ENCODE peak calls at places on chromosomes 4 and X, in seven cellular contexts. O, Z, W, B, U, X and L are unnamed samples.

GRCh38 chrX:34300871-34301270 is 168.8 kb upstream of the FAM47A start:
- DNase-seq in X (no peak), Z (peak; percentile 6), O (peak; percentile 0), W (peak; percentile 53), U (no peak), B (peak; percentile 4), L (peak; percentile 58)

GRCh38 chrX:30278365-30278764 is 30.8 kb downstream of the NR0B1 start:
- DNase-seq in B (no peak), O (no peak), X (no peak), W (no peak), Z (no peak), U (no peak), L (peak; percentile 34)

GRCh38 chr4:85187106-85187505 is 220.6 kb upstream of the WDFY3 start:
- DNase-seq in W (no peak), X (no peak), U (no peak), Z (no peak), B (no peak), O (no peak), L (no peak)

GRCh38 chr4:118154643-118155042 is 120.4 kb downstream of the NDST3 start:
- DNase-seq in X (no peak), O (no peak), W (no peak), U (no peak), Z (no peak), B (no peak), L (peak; percentile 63)

GRCh38 chr4:41360214-41360910 is 103.6 kb downstream of the UCHL1 start:
- DNase-seq in B (peak; percentile 9), X (peak; percentile 68), W (peak; percentile 61), Z (no peak), U (no peak), O (no peak), L (peak; percentile 20)

GRCh38 chrX:105701310-105702052 is 120.9 kb upstream of the NRK start:
- DNase-seq in X (no peak), B (no peak), U (no peak), O (no peak), W (no peak), Z (no peak), L (no peak)

GRCh38 chrX:16665089-16665488 is 15.1 kb downstream of the S100G start:
- DNase-seq in B (no peak), O (no peak), X (no peak), U (no peak), Z (no peak), W (no peak), L (peak; percentile 81)

GRCh38 chrX:102063445-102064074 is 61.9 kb upstream of the TCEAL2 start:
- DNase-seq in B (no peak), Z (no peak), X (no peak), U (no peak), O (no peak), W (no peak), L (no peak)

GRCh38 chr4:37627263-37627662 is 58.9 kb downstream of the RELL1 start:
- DNase-seq in U (no peak), X (no peak), O (no peak), B (no peak), Z (no peak), W (no peak), L (no peak)

GRCh38 chr4:88497859-88498409 is 25.6 kb downstream of the PYURF start:
- DNase-seq in Z (no peak), W (no peak), O (no peak), U (no peak), B (no peak), X (no peak), L (no peak)

GRCh38 chrX:15430584-15430983 is 46.4 kb upstream of the VEGFD start:
- DNase-seq in B (no peak), U (no peak), Z (no peak), W (no peak), X (no peak), O (no peak), L (no peak)

GRCh38 chr4:6360385-6360784 is 90.7 kb downstream of the WFS1 start:
- DNase-seq in Z (no peak), U (no peak), W (no peak), O (no peak), X (no peak), B (no peak), L (no peak)

GRCh38 chr4:47667552-47667951 is 170.3 kb downstream of the CORIN start:
- DNase-seq in W (no peak), B (no peak), X (no peak), Z (no peak), U (no peak), O (no peak), L (peak; percentile 11)
- TF ChIP-seq CEBPB in W (no peak), B (no peak), X (no peak), Z (no peak), U (no peak), O (no peak), L (no peak)

DNA sequence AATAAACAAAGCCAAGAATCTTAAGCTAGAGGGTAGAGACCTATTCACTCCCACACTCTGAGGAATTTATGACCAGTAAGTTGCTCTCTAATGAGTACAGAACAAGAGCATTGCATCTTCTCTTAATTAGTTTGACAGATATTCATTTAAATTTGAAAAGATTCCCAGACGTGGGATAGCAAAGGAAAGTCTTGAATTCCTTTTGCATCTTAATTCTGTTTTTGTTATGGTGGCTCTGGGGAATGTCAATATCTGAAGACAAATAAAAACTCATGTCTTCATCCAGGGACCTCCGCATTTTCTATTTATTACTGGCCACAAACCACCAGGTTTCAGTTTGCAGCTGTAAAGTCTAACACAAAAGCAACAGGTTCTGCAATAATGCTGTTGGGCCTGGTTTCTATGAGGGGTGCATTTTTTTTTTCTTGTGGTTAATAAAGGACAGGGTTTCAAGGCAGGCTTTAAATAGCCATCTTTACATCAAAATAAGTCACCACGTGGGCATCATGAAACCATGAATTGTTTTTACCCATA is 172.3 kb downstream of the SHROOM3 start:
- DNase-seq in B (no peak), U (peak; percentile 62), Z (no peak), O (no peak), X (no peak), W (no peak), L (peak; percentile 47)
- TF ChIP-seq CEBPB in B (no peak), U (no peak), Z (no peak), O (no peak), X (no peak), W (no peak), L (no peak)

GRCh38 chr4:122692641-122693520 is 39.6 kb upstream of the BBS12 start:
- DNase-seq in Z (no peak), W (no peak), B (no peak), O (no peak), X (no peak), U (no peak), L (peak; percentile 43)

GRCh38 chr4:122695226-122695625 is 37.3 kb upstream of the BBS12 start:
- DNase-seq in O (no peak), X (no peak), B (no peak), U (no peak), W (no peak), Z (no peak), L (no peak)

GRCh38 chr4:122688529-122688928 is 44.0 kb upstream of the BBS12 start:
- DNase-seq in W (no peak), X (no peak), O (no peak), Z (no peak), U (no peak), B (no peak), L (peak; percentile 20)

GRCh38 chr4:122689972-122690371 is 42.5 kb upstream of the BBS12 start:
- DNase-seq in X (no peak), B (no peak), W (no peak), Z (no peak), O (no peak), U (peak; percentile 37), L (no peak)

GRCh38 chr4:122691988-122692387 is 40.5 kb upstream of the BBS12 start:
- DNase-seq in B (peak; percentile 36), W (no peak), X (no peak), U (no peak), O (no peak), Z (no peak), L (no peak)
- TF ChIP-seq CEBPB in B (no peak), W (no peak), X (no peak), U (no peak), O (no peak), Z (no peak), L (no peak)

DNA sequence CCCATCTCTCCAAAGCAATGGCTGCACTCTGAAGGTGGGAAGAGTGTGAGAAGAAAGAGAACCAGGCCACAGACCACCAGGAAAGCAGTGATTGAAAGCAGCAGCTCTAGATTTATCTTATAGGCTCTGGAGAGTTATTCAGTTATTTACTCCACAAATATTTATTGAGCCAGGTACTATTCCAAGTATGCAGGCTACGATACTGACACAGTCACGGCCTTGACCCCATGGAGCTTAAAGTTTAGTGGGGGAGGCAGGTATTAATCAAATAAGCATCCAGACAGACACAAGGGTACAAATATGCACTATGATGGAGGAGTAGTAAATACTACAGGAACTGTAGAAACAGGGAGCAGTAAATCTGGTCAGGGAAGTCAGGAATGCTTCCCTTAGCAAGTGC is 2.8 kb downstream of the TMEM185A start:
- DNase-seq in O (no peak), Z (peak; percentile 55), W (no peak), B (no peak), U (no peak), X (no peak), L (no peak)
- TF ChIP-seq CEBPB in O (no peak), Z (no peak), W (no peak), B (no peak), U (no peak), X (no peak), L (no peak)